ENCODE peak calls at places on chromosomes 2 and 18, in seven cellular contexts. G is ascending aorta; X is naive thymus-derived CD4-positive, alpha-beta T cell; I is sigmoid colon; B is adipocyte; Z is A549; P is IMR-90. W is an unnamed sample.

GRCh38 chr2:240164586-240164985 is 24.1 kb upstream of the OTOS start:
- DNase-seq in Z (no peak), X (no peak), I (no peak), B (no peak), P (no peak), G (no peak), W (no peak)

GRCh38 chr2:25402477-25402876 is 60.8 kb upstream of the DNMT3A start:
- DNase-seq in B (no peak), X (no peak), I (no peak), P (no peak), Z (no peak), G (no peak), W (no peak)

GRCh38 chr18:48446582-48447225 is 37.5 kb upstream of the ZBTB7C start:
- DNase-seq in X (peak; percentile 63), G (peak; percentile 93), Z (peak; percentile 55), P (peak; percentile 50), B (peak; percentile 88), I (peak; percentile 89), W (peak; percentile 76)

GRCh38 chr18:13455470-13455869 is 236.9 kb downstream of the LDLRAD4 start:
- DNase-seq in P (no peak), G (no peak), B (no peak), X (no peak), Z (no peak), I (no peak), W (no peak)

GRCh38 chr18:22412502-22412901 is 5.2 kb downstream of the CTAGE1 start:
- DNase-seq in P (peak; percentile 69), G (no peak), X (no peak), Z (no peak), B (no peak), I (no peak), W (peak; percentile 90)

GRCh38 chr2:160220545-160221009 is 20.5 kb upstream of the ITGB6 start:
- DNase-seq in Z (no peak), P (no peak), G (no peak), I (no peak), B (no peak), X (no peak), W (no peak)

GRCh38 chr2:217510790-217511291 is 492.0 kb downstream of the TNS1 start:
- DNase-seq in X (peak; percentile 58), Z (peak; percentile 69), B (peak; percentile 94), G (peak; percentile 75), P (peak; percentile 93), I (peak; percentile 85), W (peak; percentile 93)

GRCh38 chr2:46878886-46879285 is 36.7 kb downstream of the MCFD2 start:
- DNase-seq in G (peak; percentile 79), B (peak; percentile 54), X (no peak), I (no peak), P (peak; percentile 84), Z (no peak), W (peak; percentile 57)

GRCh38 chr2:100988630-100989417 is 13.3 kb upstream of the RPL31 start:
- DNase-seq in Z (no peak), I (peak; percentile 46), P (peak; percentile 43), X (no peak), G (peak; percentile 37), B (no peak), W (no peak)

GRCh38 chr18:54946149-54946581 is 13.1 kb downstream of the CCDC68 start:
- DNase-seq in B (peak; percentile 30), Z (no peak), X (peak; percentile 41), P (peak; percentile 33), I (no peak), G (no peak), W (peak; percentile 63)

GRCh38 chr2:70995227-70995729 is 605 bp upstream of the TEX261 start:
- DNase-seq in Z (peak; percentile 80), I (peak; percentile 65), G (peak; percentile 70), X (peak; percentile 67), B (peak; percentile 50), P (peak; percentile 17), W (peak; percentile 13)

GRCh38 chr2:105438104-105438929 is 39.5 kb upstream of the FHL2 start:
- DNase-seq in G (no peak), X (no peak), P (peak; percentile 52), B (peak; percentile 39), Z (no peak), I (no peak), W (peak; percentile 41)

GRCh38 chr2:190023860-190024259 is 38.7 kb downstream of the MSTN start:
- DNase-seq in Z (peak; percentile 13), X (peak; percentile 18), P (peak; percentile 49), B (peak; percentile 67), G (no peak), I (no peak), W (peak; percentile 67)

GRCh38 chr18:37538526-37539205 is 26.9 kb downstream of the CELF4 start:
- DNase-seq in B (no peak), G (no peak), Z (no peak), I (no peak), X (no peak), P (no peak), W (no peak)

GRCh38 chr2:8456149-8457091 is 225.4 kb upstream of the ID2 start:
- DNase-seq in P (no peak), B (no peak), Z (no peak), I (peak; percentile 54), X (peak; percentile 58), G (no peak), W (no peak)

GRCh38 chr2:164836907-164837306 is 4.7 kb downstream of the COBLL1 start:
- DNase-seq in P (no peak), Z (no peak), X (no peak), I (no peak), B (no peak), G (no peak), W (no peak)
- H3K4me3 ChIP-seq in P (no peak overlapping the region), Z (no peak overlapping the region), X (no peak overlapping the region), I (no peak overlapping the region), B (peak overlapping the region; percentile 36), G (peak overlapping the region; percentile 6), W (no peak overlapping the region)

GRCh38 chr2:3725002-3725401 is 21.6 kb downstream of the DCDC2C start:
- DNase-seq in I (no peak), G (no peak), B (no peak), X (no peak), P (no peak), Z (no peak), W (no peak)
- H3K4me3 ChIP-seq in I (no peak overlapping the region), G (no peak overlapping the region), B (no peak overlapping the region), X (no peak overlapping the region), P (no peak overlapping the region), Z (no peak overlapping the region), W (no peak overlapping the region)

GRCh38 chr18:62982600-62983251 is 267.4 kb downstream of the PHLPP1 start:
- DNase-seq in G (no peak), Z (peak; percentile 27), X (peak; percentile 56), P (peak; percentile 63), B (peak; percentile 83), I (peak; percentile 79), W (peak; percentile 80)
- H3K4me3 ChIP-seq in G (peak overlapping the region; percentile 57), Z (no peak overlapping the region), X (peak overlapping the region; percentile 11), P (no peak overlapping the region), B (peak overlapping the region; percentile 71), I (peak overlapping the region; percentile 43), W (peak overlapping the region; percentile 67)

GRCh38 chr2:23397483-23397882 is 12.5 kb downstream of the KLHL29 start:
- DNase-seq in B (no peak), P (no peak), X (no peak), I (no peak), G (peak; percentile 48), Z (no peak), W (no peak)
- H3K4me3 ChIP-seq in B (no peak overlapping the region), P (no peak overlapping the region), X (no peak overlapping the region), I (no peak overlapping the region), G (no peak overlapping the region), Z (no peak overlapping the region), W (no peak overlapping the region)

DNA sequence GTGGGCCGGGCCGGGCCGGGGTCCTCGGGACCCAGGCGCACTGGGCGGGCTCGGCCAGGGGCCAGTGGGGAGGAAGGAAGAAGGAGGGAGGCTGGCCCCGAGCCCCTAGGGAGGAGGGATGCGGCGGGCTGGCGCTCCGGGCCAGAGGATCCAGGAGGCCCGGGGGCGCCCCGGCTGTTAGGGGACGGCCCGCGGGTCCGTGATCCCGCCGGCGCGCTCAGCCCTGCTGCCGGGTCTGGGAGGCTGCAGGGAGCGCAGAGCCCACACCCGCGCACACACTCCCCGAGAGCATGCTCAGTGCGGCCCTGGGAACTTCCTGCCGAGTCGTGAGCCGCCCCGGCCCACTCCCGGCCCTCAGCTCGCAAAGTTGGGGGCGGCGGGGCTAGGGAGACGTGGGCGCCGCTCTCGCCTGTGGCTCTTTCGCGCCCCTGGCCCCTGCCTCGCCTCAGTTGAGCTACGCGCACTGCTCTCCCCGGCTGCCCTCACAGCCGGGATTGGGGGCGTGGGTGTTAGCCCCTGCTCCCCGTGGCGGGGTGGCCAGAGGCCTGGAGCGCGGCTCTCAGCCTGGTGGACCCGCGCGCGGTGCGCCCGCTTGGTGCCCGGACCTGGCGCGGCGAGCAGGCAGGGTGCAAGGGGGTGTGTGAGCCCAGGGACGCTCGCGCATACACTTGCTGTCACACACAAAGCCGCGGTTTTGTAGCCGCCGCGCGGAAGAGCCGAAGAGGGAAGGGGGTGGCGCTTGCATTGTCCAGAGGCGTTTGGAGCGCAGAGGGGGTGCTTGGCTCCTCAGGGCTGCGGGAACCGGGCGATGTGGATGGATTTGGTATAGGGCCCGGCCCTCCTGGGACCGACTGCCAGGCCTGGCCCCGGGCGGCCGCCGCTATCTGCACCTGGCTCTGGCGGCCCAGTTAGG is 132.9 kb upstream of the MGAT5 start:
- DNase-seq in G (peak; percentile 79), I (peak; percentile 84), P (peak; percentile 71), Z (no peak), B (peak; percentile 88), X (peak; percentile 61), W (peak; percentile 65)
- H3K4me3 ChIP-seq in G (peak overlapping the region; percentile 98), I (peak overlapping the region; percentile 95), P (peak overlapping the region; percentile 51), Z (peak overlapping the region; percentile 92), B (peak overlapping the region; percentile 86), X (peak overlapping the region; percentile 76), W (peak overlapping the region; percentile 75)

DNA sequence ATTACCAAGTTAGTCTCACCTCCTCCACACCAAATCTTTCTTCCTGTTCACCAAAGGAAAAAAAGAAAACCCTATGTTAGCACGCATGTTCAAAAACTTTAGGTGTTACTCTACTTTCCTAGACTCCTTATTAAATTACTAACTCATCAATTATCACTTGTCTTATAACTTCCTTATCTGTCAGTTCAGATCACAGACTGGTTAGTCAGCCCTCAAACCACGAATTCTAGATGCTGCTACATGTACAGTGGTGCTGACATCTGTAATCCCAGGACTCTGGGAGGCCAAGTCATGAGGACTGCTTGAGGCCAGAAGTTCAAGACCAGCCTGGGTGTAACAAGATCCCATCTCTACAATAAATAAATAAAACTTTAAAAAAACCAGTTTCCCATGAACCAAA is 3.5 kb downstream of the YWHAQ start:
- DNase-seq in P (peak; percentile 46), B (no peak), I (no peak), G (no peak), Z (no peak), X (no peak), W (peak; percentile 40)
- H3K4me3 ChIP-seq in P (no peak overlapping the region), B (no peak overlapping the region), I (peak overlapping the region; percentile 88), G (peak overlapping the region; percentile 79), Z (peak overlapping the region; percentile 93), X (no peak overlapping the region), W (no peak overlapping the region)

DNA sequence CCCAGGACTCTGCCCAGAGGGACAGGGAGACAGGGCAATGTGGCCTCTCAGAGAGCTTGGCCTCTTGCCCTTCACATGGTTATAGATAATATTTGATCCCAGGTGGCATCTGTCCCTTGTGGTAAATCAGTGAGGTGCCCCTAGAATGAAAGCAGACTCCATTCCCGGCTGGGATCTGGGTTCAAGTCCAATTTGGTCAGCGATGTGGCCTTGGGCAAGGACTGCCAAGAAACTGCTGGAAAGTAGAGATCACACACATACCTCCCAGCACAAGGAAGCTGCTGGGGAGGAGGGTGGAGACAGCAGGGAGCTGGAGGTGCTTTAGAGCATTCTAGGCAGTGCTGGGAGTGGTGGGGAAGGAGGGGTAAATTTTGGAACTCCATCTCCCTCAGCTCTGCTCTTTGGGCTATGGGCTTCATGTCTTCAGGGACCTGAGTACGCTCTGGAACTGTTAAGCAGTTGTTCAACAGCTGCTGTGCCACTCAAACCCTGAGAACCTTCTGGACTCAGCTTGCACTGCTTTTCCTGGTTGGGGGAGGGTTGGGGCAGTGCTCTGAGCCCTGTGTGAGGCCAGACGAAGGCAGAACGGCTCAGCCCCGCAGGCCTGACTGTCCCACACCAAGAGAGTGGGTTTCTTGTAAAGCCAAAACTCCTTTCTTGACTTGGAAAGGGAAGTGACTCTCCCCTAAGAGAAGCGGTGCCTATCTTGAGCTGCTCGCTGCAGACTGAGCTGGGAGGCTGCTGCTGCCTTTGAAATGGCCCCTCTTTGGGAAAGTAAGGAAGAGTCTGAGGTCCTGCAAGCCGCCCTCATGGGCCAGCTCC is 23.0 kb downstream of the INPP5D start:
- DNase-seq in X (no peak), G (peak; percentile 58), I (peak; percentile 41), B (no peak), Z (no peak), P (no peak), W (no peak)
- H3K4me3 ChIP-seq in X (peak overlapping the region; percentile 27), G (no peak overlapping the region), I (no peak overlapping the region), B (no peak overlapping the region), Z (no peak overlapping the region), P (no peak overlapping the region), W (no peak overlapping the region)

W was measured in fibroblast of the aortic adventitia.